ENCODE peak calls at places on chromosomes 5 and 9, in seven cellular contexts. U is CD4-positive, alpha-beta T cell; H is RWPE2; V is esophagus squamous epithelium; E is Peyer's patch; A is GM10248; Z is sigmoid colon. I is an unnamed sample.

GRCh38 chr9:16100596-16101091 is 547.8 kb downstream of the CCDC171 start:
- DNase-seq in U (no peak), H (no peak), V (no peak), E (no peak), A (no peak), Z (peak), I (no peak)

GRCh38 chr5:72221099-72221498 is 98.9 kb downstream of the MRPS27 start:
- DNase-seq in U (no peak), H (no peak), V (no peak), E (no peak), A (no peak), Z (no peak), I (no peak)

GRCh38 chr5:39209924-39210323 is 9.4 kb downstream of the FYB1 start:
- DNase-seq in U (peak), H (no peak), V (no peak), E (peak), A (no peak), Z (no peak), I (no peak)

GRCh38 chr5:149455889-149456409 is 76.9 kb upstream of the IL17B start:
- DNase-seq in U (no peak), H (no peak), V (no peak), E (no peak), A (no peak), Z (peak), I (no peak)

GRCh38 chr5:87120518-87121314 is 147.0 kb upstream of the RASA1 start:
- DNase-seq in U (peak), H (peak), V (no peak), E (no peak), A (peak), Z (no peak), I (no peak)

GRCh38 chr9:33180526-33181184 is 13.5 kb upstream of the B4GALT1 start:
- DNase-seq in U (no peak), H (no peak), V (no peak), E (no peak), A (no peak), Z (no peak), I (no peak)

GRCh38 chr5:57753446-57753845 is 270.8 kb upstream of the ACTBL2 start:
- DNase-seq in U (no peak), H (no peak), V (no peak), E (no peak), A (no peak), Z (no peak), I (no peak)

GRCh38 chr5:8831854-8832253 is 714.0 kb downstream of the SEMA5A start:
- DNase-seq in U (no peak), H (no peak), V (no peak), E (no peak), A (no peak), Z (no peak), I (no peak)

GRCh38 chr9:94029932-94030317 is 54.3 kb upstream of the PTPDC1 start:
- DNase-seq in U (no peak), H (no peak), V (no peak), E (no peak), A (no peak), Z (no peak), I (no peak)

GRCh38 chr5:113490317-113490716 is 2.1 kb upstream of the MCC start:
- DNase-seq in U (no peak), H (no peak), V (no peak), E (no peak), A (no peak), Z (no peak), I (no peak)

GRCh38 chr5:113491022-113491421 is 2.8 kb upstream of the MCC start:
- DNase-seq in U (no peak), H (no peak), V (no peak), E (no peak), A (no peak), Z (no peak), I (no peak)

GRCh38 chr5:113487779-113488644 is at the start of gene MCC:
- DNase-seq in U (peak), H (peak), V (no peak), E (peak), A (peak), Z (peak), I (peak)

GRCh38 chr5:113488645-113489184 is 462 bp upstream of the MCC start:
- DNase-seq in U (no peak), H (no peak), V (no peak), E (no peak), A (no peak), Z (no peak), I (no peak)

GRCh38 chr5:113489299-113489698 is 1.0 kb upstream of the MCC start:
- DNase-seq in U (no peak), H (peak), V (peak), E (no peak), A (peak), Z (no peak), I (no peak)
- TF ChIP-seq CTCF in U (no peak), H (no peak), V (no peak), E (no peak), A (no peak), Z (no peak), I (no peak)

GRCh38 chr9:78115073-78115472 is 83.5 kb upstream of the GNAQ start:
- DNase-seq in U (no peak), H (no peak), V (no peak), E (no peak), A (no peak), Z (no peak), I (no peak)
- TF ChIP-seq CTCF in U (peak), H (peak), V (peak), E (no peak), A (peak), Z (no peak), I (peak)

GRCh38 chr9:117616436-117616835 is 87.8 kb upstream of the TLR4 start:
- DNase-seq in U (no peak), H (no peak), V (no peak), E (no peak), A (no peak), Z (no peak), I (no peak)

GRCh38 chr9:117625154-117625553 is 79.0 kb upstream of the TLR4 start:
- DNase-seq in U (no peak), H (no peak), V (no peak), E (no peak), A (no peak), Z (no peak), I (no peak)

GRCh38 chr9:117624106-117624505 is 80.1 kb upstream of the TLR4 start:
- DNase-seq in U (no peak), H (no peak), V (no peak), E (no peak), A (no peak), Z (no peak), I (no peak)

DNA sequence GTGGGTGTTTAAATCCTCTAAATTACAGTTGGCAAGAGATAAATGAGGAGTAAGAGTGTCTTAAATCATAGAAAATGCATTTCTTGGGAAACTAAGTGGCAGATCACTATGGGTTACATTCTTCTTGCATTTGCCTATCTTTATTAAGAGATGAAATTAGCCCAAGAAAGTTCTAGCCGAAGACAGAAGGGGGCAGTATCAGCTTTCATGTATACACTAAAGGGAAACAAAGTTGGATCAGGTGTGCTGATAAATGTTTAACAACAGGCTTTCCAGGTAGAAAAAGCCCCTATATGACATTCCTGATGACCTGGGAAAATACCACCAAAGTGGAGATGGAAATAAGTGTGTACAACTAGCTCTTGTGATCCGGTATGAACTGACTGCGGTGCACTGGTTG is 81.9 kb upstream of the TLR4 start:
- DNase-seq in U (no peak), H (no peak), V (no peak), E (no peak), A (no peak), Z (no peak), I (no peak)
- TF ChIP-seq CTCF in U (no peak), H (no peak), V (no peak), E (no peak), A (no peak), Z (no peak), I (peak)

DNA sequence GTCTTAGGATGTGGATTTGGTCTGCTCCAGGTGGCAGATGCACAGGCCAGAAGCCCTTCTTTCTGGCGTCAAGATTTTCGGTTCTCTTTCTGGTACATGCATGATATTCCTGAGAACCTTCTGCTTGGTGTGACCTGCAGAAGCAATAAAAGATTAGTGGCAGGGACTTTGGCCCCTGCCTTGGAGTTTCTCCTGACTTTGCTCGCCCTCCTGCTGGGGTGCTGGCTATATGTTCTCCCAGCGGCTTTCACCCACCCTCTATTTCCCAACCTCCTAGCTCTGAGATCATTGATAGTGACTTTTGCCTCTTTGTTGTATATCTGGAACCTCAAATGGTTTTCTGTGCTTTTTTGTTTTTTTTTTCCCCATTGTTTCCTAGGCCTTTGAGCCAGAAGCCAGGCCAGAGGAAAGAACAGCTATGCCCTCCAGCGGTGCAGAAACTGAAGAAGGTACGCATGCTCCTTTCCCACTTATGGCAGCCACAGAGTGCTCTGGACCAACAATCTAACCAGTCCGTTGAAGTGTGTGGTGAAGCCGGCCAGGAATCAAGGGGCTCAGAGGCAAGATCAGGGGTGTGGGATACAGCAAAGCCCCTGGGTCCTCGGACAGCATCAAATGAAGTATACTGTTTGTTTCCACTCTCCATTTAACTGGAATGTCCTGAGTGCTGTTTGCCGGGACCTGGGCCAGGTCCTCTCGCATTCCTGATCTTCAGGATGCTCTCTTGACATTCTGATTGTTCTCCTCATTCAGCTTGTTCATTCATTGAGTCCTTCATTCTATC is 154.5 kb downstream of the ARHGEF28 start:
- DNase-seq in U (no peak), H (no peak), V (no peak), E (peak), A (no peak), Z (no peak), I (no peak)
- TF ChIP-seq CTCF in U (no peak), H (no peak), V (no peak), E (no peak), A (no peak), Z (no peak), I (no peak)

GRCh38 chr9:35998333-35998732 is 38.4 kb upstream of the RECK start:
- DNase-seq in U (no peak), H (no peak), V (no peak), E (no peak), A (no peak), Z (no peak), I (no peak)

GRCh38 chr9:35994959-35995358 is 37.0 kb upstream of the OR2S2 start:
- DNase-seq in U (no peak), H (no peak), V (no peak), E (no peak), A (no peak), Z (no peak), I (no peak)

GRCh38 chr9:35993976-35994720 is 36.2 kb upstream of the OR2S2 start:
- DNase-seq in U (no peak), H (no peak), V (no peak), E (no peak), A (no peak), Z (no peak), I (no peak)

DNA sequence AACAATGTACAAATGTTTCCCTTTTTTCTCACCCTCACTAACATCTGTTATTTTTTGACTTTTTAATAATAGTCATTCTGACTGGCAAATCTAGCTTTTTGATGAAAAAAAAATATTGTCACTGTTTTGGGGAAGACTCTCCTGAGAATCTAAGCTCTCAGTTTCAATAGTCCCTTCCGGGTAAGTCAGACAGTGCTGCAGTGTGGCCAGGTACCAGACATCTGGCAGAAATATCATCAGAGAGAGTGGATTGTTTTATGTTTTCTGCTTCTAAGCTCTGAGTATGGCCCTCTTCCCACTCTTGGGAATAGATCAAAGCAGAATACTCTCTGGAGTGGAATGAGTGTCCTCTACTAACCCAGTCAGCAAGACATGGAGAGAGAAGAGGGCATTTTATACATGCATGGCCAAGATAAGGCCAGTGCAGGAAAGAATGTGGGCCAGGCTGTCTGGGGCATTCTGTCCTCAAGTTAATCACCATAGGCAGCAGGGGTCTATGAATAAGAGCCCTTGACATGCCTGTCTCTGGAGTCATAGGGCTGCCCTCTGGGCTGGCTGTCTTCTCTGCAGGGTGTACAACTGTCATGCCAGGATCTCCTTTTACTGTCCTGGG is 38.5 kb upstream of the OR2S2 start:
- DNase-seq in U (no peak), H (no peak), V (no peak), E (no peak), A (no peak), Z (no peak), I (no peak)
- TF ChIP-seq CTCF in U (no peak), H (no peak), V (no peak), E (no peak), A (no peak), Z (no peak), I (no peak)

GRCh38 chr9:99299214-99300102 is 77.4 kb downstream of the SEC61B start:
- DNase-seq in U (no peak), H (no peak), V (no peak), E (no peak), A (no peak), Z (no peak), I (no peak)
- TF ChIP-seq CTCF in U (no peak), H (peak), V (no peak), E (no peak), A (peak), Z (peak), I (peak)